ENCODE peak calls at places on chromosomes 11 and 22, in six cellular contexts. V is kidney tubule cell; G is EL; O is memory B cell; W is stimulated activated CD4-positive, alpha-beta T cell treated with anti-CD3 and anti-CD28 coated beads, Interleukin-1b, Interleukin-23, amount 100 ng/mL, for 24 hours; A is endodermal cell. L is an unnamed sample.

GRCh38 chr11:44407211-44407996 is 97.5 kb upstream of the ALX4 start:
- DNase-seq in V (no peak), O (no peak), W (no peak), A (no peak), G (no peak), L (no peak)

GRCh38 chr11:71078482-71078881 is 173.9 kb downstream of the SHANK2 start:
- DNase-seq in W (no peak), G (no peak), A (no peak), V (peak), O (no peak), L (no peak)

GRCh38 chr22:37203354-37204044 is 8.8 kb downstream of the SSTR3 start:
- DNase-seq in G (no peak), A (no peak), V (no peak), O (no peak), W (no peak), L (no peak)

GRCh38 chr11:12723410-12724297 is 49.4 kb downstream of the TEAD1 start:
- DNase-seq in W (no peak), G (peak), O (no peak), V (peak), A (no peak), L (peak)

GRCh38 chr22:27630754-27631153 is 170.8 kb downstream of the MN1 start:
- DNase-seq in W (no peak), V (no peak), G (no peak), A (peak), O (no peak), L (no peak)

GRCh38 chr11:46642627-46643335 is 25.4 kb downstream of the ATG13 start:
- DNase-seq in A (no peak), G (no peak), V (no peak), O (no peak), W (no peak), L (no peak)

GRCh38 chr11:719214-720016 is 13.4 kb downstream of the EPS8L2 start:
- DNase-seq in O (no peak), A (no peak), G (no peak), V (no peak), W (no peak), L (no peak)

GRCh38 chr11:88398372-88399140 is 61.0 kb upstream of the CTSC start:
- DNase-seq in W (no peak), O (no peak), G (peak), V (peak), A (no peak), L (peak)

GRCh38 chr22:45284705-45285305 is at the start of gene UPK3A:
- DNase-seq in G (no peak), O (peak), V (peak), W (no peak), A (peak), L (no peak)

GRCh38 chr11:83241291-83241946 is 44.7 kb downstream of the CCDC90B start:
- DNase-seq in G (peak), A (peak), W (no peak), V (peak), O (no peak), L (peak)

GRCh38 chr11:18775492-18776292 is 15.9 kb downstream of the PTPN5 start:
- DNase-seq in V (peak), A (peak), W (peak), O (no peak), G (peak), L (peak)

GRCh38 chr22:35605787-35606492 is 11.2 kb downstream of the MB start:
- DNase-seq in W (no peak), A (no peak), O (no peak), G (no peak), V (no peak), L (no peak)

GRCh38 chr11:128806496-128807261 is 60.4 kb downstream of the KCNJ1 start:
- DNase-seq in W (no peak), A (no peak), V (no peak), G (no peak), O (no peak), L (no peak)

GRCh38 chr11:120228794-120229384 is 11.1 kb upstream of the POU2F3 start:
- DNase-seq in V (no peak), O (no peak), A (peak), G (no peak), W (no peak), L (no peak)

GRCh38 chr11:96015911-96016565 is 92.1 kb upstream of the MTMR2 start:
- DNase-seq in G (no peak), W (no peak), A (peak), V (peak), O (no peak), L (no peak)

GRCh38 chr11:62419560-62420342 is 918 bp downstream of the SCGB1A1 start:
- DNase-seq in W (no peak), O (no peak), G (no peak), A (no peak), V (no peak), L (no peak)

GRCh38 chr22:37561209-37562048 is 1.1 kb downstream of the CDC42EP1 start:
- DNase-seq in W (peak), V (peak), G (peak), O (peak), A (peak), L (peak)

GRCh38 chr11:60193687-60194433 is 11.0 kb upstream of the MS4A6A start:
- DNase-seq in A (peak), V (peak), O (peak), W (peak), G (peak), L (peak)

GRCh38 chr11:113477321-113477720 is 2.1 kb upstream of the DRD2 start:
- DNase-seq in O (no peak), V (no peak), A (peak), W (no peak), G (no peak), L (no peak)

GRCh38 chr22:23383491-23384450 is 196.3 kb downstream of the IGLL1 start:
- DNase-seq in A (peak), O (no peak), V (no peak), G (no peak), W (no peak), L (no peak)

GRCh38 chr11:114182471-114182968 is 113.7 kb upstream of the NNMT start:
- DNase-seq in W (no peak), G (no peak), V (no peak), A (no peak), O (no peak), L (no peak)

GRCh38 chr11:46202149-46202548 is 75.3 kb upstream of the CREB3L1 start:
- DNase-seq in A (peak), V (no peak), G (peak), W (no peak), O (no peak), L (no peak)

GRCh38 chr11:8567597-8568198 is 26.3 kb downstream of the STK33 start:
- DNase-seq in W (no peak), A (no peak), O (no peak), V (peak), G (peak), L (no peak)

GRCh38 chr11:70095541-70096252 is 17.6 kb downstream of the ANO1 start:
- DNase-seq in G (no peak), V (no peak), W (no peak), O (no peak), A (no peak), L (no peak)

GRCh38 chr22:40890881-40891280 is 29.0 kb upstream of the DNAJB7 start:
- DNase-seq in V (no peak), A (no peak), G (peak), O (no peak), W (no peak), L (no peak)

GRCh38 chr11:109849946-109850345 is 243.2 kb upstream of the ZC3H12C start:
- DNase-seq in G (no peak), O (no peak), V (no peak), A (no peak), W (no peak), L (no peak)

GRCh38 chr11:18203723-18204122 is 31.1 kb downstream of the MRGPRX4 start:
- DNase-seq in V (peak), A (peak), O (no peak), G (peak), W (no peak), L (peak)

GRCh38 chr11:110565344-110565684 is 135.6 kb downstream of the FDX1 start:
- DNase-seq in V (no peak), A (peak), G (peak), O (no peak), W (no peak), L (no peak)